ENCODE peak calls at places on chromosome 16, in four cellular contexts. Z, R, Y and V are unnamed samples.

GRCh38 chr16:12646098-12646489 is 157.6 kb downstream of the CPPED1 start:
- DNase-seq in Z (no peak), R (no peak), Y (no peak), V (no peak)

GRCh38 chr16:89720520-89720858 is 209 bp downstream of the VPS9D1 start:
- DNase-seq in R (no peak), Y (no peak), Z (no peak), V (peak; percentile 39)

GRCh38 chr16:50932348-50932916 is 190.5 kb downstream of the CYLD start:
- DNase-seq in Y (no peak), R (no peak), Z (no peak), V (no peak)

GRCh38 chr16:16780588-16780987 is 401.6 kb downstream of the NPIPA7 start:
- DNase-seq in Z (no peak), Y (no peak), R (no peak), V (no peak)

GRCh38 chr16:77211880-77212735 is 12.9 kb downstream of the SYCE1L start:
- DNase-seq in Y (no peak), Z (no peak), R (peak; percentile 86), V (peak; percentile 67)

GRCh38 chr16:75472908-75473877 is 8.7 kb upstream of the TMEM170A start:
- DNase-seq in Z (no peak), R (no peak), Y (no peak), V (no peak)

GRCh38 chr16:7405166-7405565 is 72.5 kb downstream of the RBFOX1 start:
- DNase-seq in Y (no peak), R (peak; percentile 8), Z (no peak), V (peak; percentile 15)

GRCh38 chr16:49693445-49693844 is 162.5 kb downstream of the ZNF423 start:
- DNase-seq in R (no peak), Y (no peak), Z (no peak), V (no peak)

GRCh38 chr16:73172621-73173312 is 124.8 kb upstream of the ZFHX3 start:
- DNase-seq in Y (no peak), R (no peak), Z (peak; percentile 91), V (peak; percentile 57)

GRCh38 chr16:3143598-3144330 is 8.9 kb downstream of the ZNF213 start:
- DNase-seq in Z (no peak), Y (no peak), R (no peak), V (no peak)

GRCh38 chr16:75420987-75421819 is 12.1 kb downstream of the CFDP1 start:
- DNase-seq in Z (peak; percentile 45), Y (no peak), R (peak; percentile 45), V (peak; percentile 45)

GRCh38 chr16:35194681-35195080 is 1735.3 kb downstream of the TP53TG3F start:
- DNase-seq in Y (no peak), Z (no peak), R (no peak), V (no peak)

GRCh38 chr16:56532714-56533113 is 12.9 kb upstream of the BBS2 start:
- DNase-seq in Y (no peak), Z (no peak), R (no peak), V (peak; percentile 32)

GRCh38 chr16:3193221-3194212 is 5.5 kb downstream of the OR1F1 start:
- DNase-seq in Z (no peak), R (peak; percentile 86), Y (no peak), V (no peak)

GRCh38 chr16:54442864-54443263 is 156.3 kb upstream of the IRX3 start:
- DNase-seq in Y (no peak), R (no peak), Z (no peak), V (no peak)

GRCh38 chr16:82658796-82659195 is 32.0 kb downstream of the CDH13 start:
- DNase-seq in Z (peak; percentile 61), Y (no peak), R (no peak), V (no peak)

GRCh38 chr16:77581706-77582105 is 140.6 kb upstream of the NUDT7 start:
- DNase-seq in Y (no peak), R (no peak), Z (peak; percentile 5), V (no peak)

GRCh38 chr16:80527297-80527696 is 13.5 kb upstream of the DYNLRB2 start:
- DNase-seq in R (peak; percentile 37), Y (no peak), Z (peak; percentile 11), V (peak; percentile 34)

GRCh38 chr16:66523861-66524354 is 26.0 kb downstream of the TK2 start:
- DNase-seq in Z (no peak), Y (no peak), R (no peak), V (no peak)

GRCh38 chr16:22300427-22301071 is 3.3 kb downstream of the POLR3E start:
- DNase-seq in Y (no peak), R (peak; percentile 71), Z (peak; percentile 62), V (peak; percentile 59)

GRCh38 chr16:23288726-23289512 is 13.2 kb upstream of the SCNN1B start:
- DNase-seq in Y (no peak), Z (no peak), R (no peak), V (no peak)

GRCh38 chr16:66751135-66751991 is at the start of gene DYNC1LI2:
- DNase-seq in Z (peak; percentile 58), R (peak; percentile 73), Y (no peak), V (peak; percentile 95)

GRCh38 chr16:27364493-27365141 is 37.4 kb upstream of the IL21R start:
- DNase-seq in Z (no peak), R (peak; percentile 84), Y (no peak), V (no peak)
- TF ChIP-seq BHLHE40 in Z (no peak), R (no peak), Y (no peak), V (no peak)

GRCh38 chr16:1278456-1278855 is 22.6 kb downstream of the TPSD1 start:
- DNase-seq in R (no peak), Z (no peak), Y (no peak), V (no peak)
- TF ChIP-seq BHLHE40 in R (no peak), Z (no peak), Y (no peak), V (no peak)

GRCh38 chr16:30951785-30952184 is 2.9 kb downstream of the ORAI3 start:
- DNase-seq in Y (no peak), Z (peak; percentile 70), R (no peak), V (no peak)
- TF ChIP-seq BHLHE40 in Y (no peak), Z (no peak), R (no peak), V (no peak)

GRCh38 chr16:1427473-1428461 is 3.1 kb upstream of the PERCC1 start:
- DNase-seq in R (no peak), Z (no peak), Y (no peak), V (no peak)

GRCh38 chr16:1426734-1427451 is 4.0 kb upstream of the PERCC1 start:
- DNase-seq in Y (no peak), Z (no peak), R (no peak), V (no peak)

GRCh38 chr16:1429631-1430030 is 1.2 kb upstream of the PERCC1 start:
- DNase-seq in Y (no peak), R (no peak), Z (no peak), V (no peak)

GRCh38 chr16:1429026-1429425 is 1.9 kb upstream of the PERCC1 start:
- DNase-seq in Z (no peak), Y (no peak), R (no peak), V (no peak)

GRCh38 chr16:1428511-1428910 is 2.4 kb upstream of the PERCC1 start:
- DNase-seq in R (peak; percentile 57), Z (no peak), Y (no peak), V (peak; percentile 57)
- TF ChIP-seq BHLHE40 in R (no peak), Z (no peak), Y (peak; percentile 27), V (no peak)

GRCh38 chr16:86317617-86318021 is 192.7 kb upstream of the FOXF1 start:
- DNase-seq in Z (no peak), Y (no peak), R (no peak), V (no peak)
- TF ChIP-seq BHLHE40 in Z (no peak), Y (no peak), R (no peak), V (no peak)